ENCODE peak calls at places on chromosomes 13 and 19, in eight cellular contexts. O is neural crest cell, U is stomach, B is brain microvascular endothelial cell, E is GM23338, L is BJ, Z is astrocyte of the spinal cord, G is K562. F is an unnamed sample.

GRCh38 chr19:56934438-56935090 is 94.0 kb upstream of the PEG3 start:
- DNase-seq in Z (no peak), L (no peak), B (no peak), U (no peak), E (no peak), G (no peak), O (no peak), F (no peak)

GRCh38 chr13:30927595-30927994 is 4.9 kb upstream of the TEX26 start:
- DNase-seq in B (no peak), Z (no peak), O (no peak), G (no peak), L (no peak), U (no peak), E (no peak), F (no peak)

GRCh38 chr13:93660664-93661063 is 434.1 kb downstream of the GPC6 start:
- DNase-seq in G (no peak), U (no peak), O (no peak), B (no peak), E (no peak), L (no peak), Z (no peak), F (no peak)

GRCh38 chr19:52296400-52296772 is 583 bp upstream of the ZNF480 start:
- DNase-seq in L (no peak), B (no peak), Z (no peak), O (no peak), U (no peak), G (peak), E (no peak), F (no peak)

GRCh38 chr19:16868423-16869130 is 20.2 kb upstream of the F2RL3 start:
- DNase-seq in E (no peak), B (no peak), Z (no peak), O (no peak), L (no peak), U (no peak), G (no peak), F (no peak)

GRCh38 chr13:101649490-101650126 is 197.1 kb downstream of the ITGBL1 start:
- DNase-seq in Z (peak), U (no peak), B (peak), L (peak), E (no peak), G (no peak), O (no peak), F (peak)

GRCh38 chr19:23817519-23817918 is 58.8 kb upstream of the ZNF681 start:
- DNase-seq in O (no peak), E (peak), L (no peak), Z (no peak), B (peak), G (peak), U (peak), F (peak)

GRCh38 chr13:38872693-38873092 is 117.9 kb downstream of the STOML3 start:
- DNase-seq in L (no peak), O (peak), Z (peak), E (peak), U (no peak), B (no peak), G (peak), F (peak)

GRCh38 chr13:109785892-109786450 is 412 bp downstream of the IRS2 start:
- DNase-seq in Z (no peak), U (no peak), E (peak), L (no peak), B (no peak), O (no peak), G (peak), F (no peak)

GRCh38 chr19:39765091-39766076 is 13.3 kb upstream of the LEUTX start:
- DNase-seq in B (peak), L (no peak), Z (peak), E (peak), G (peak), O (peak), U (peak), F (peak)

GRCh38 chr13:40406405-40407138 is 259.9 kb downstream of the FOXO1 start:
- DNase-seq in Z (peak), O (no peak), E (no peak), B (peak), U (no peak), G (no peak), L (peak), F (peak)

GRCh38 chr13:24267283-24267682 is 42.1 kb upstream of the C1QTNF9 start:
- DNase-seq in L (no peak), U (no peak), Z (peak), O (no peak), E (no peak), B (no peak), G (no peak), F (peak)

GRCh38 chr13:87361216-87361615 is 310.0 kb upstream of the SLITRK5 start:
- DNase-seq in B (no peak), Z (no peak), U (no peak), G (no peak), O (no peak), E (no peak), L (no peak), F (no peak)

GRCh38 chr13:24161010-24161775 is 673 bp downstream of the SPATA13 start:
- DNase-seq in Z (peak), U (peak), O (no peak), G (peak), E (peak), L (no peak), B (no peak), F (no peak)

GRCh38 chr13:106594986-106595385 is 27.0 kb upstream of the ARGLU1 start:
- DNase-seq in L (no peak), O (no peak), E (no peak), B (no peak), G (no peak), U (no peak), Z (no peak), F (no peak)

GRCh38 chr19:55809381-55810058 is 22.3 kb downstream of the NLRP11 start:
- DNase-seq in Z (peak), L (no peak), U (peak), O (no peak), G (peak), E (peak), B (peak), F (peak)

GRCh38 chr13:98427331-98427995 is 149.4 kb downstream of the STK24 start:
- DNase-seq in U (no peak), L (no peak), G (no peak), Z (no peak), B (no peak), O (no peak), E (no peak), F (no peak)

GRCh38 chr13:107025991-107026390 is 458.1 kb upstream of the ARGLU1 start:
- DNase-seq in E (no peak), Z (peak), B (peak), L (no peak), O (no peak), G (no peak), U (no peak), F (no peak)

GRCh38 chr19:56748443-56748842 is 76.9 kb upstream of the ZNF835 start:
- DNase-seq in E (peak), Z (no peak), U (no peak), L (no peak), B (peak), O (no peak), G (no peak), F (peak)

GRCh38 chr19:52703917-52704316 is 30.9 kb downstream of the ZNF611 start:
- DNase-seq in U (no peak), L (no peak), Z (no peak), B (no peak), E (no peak), G (no peak), O (no peak), F (no peak)

GRCh38 chr13:32314968-32315254 is 252 bp downstream of the ZAR1L start:
- DNase-seq in L (no peak), U (peak), G (peak), E (peak), B (peak), O (no peak), Z (peak), F (no peak)

GRCh38 chr13:93145199-93145598 is 81.4 kb upstream of the GPC6 start:
- DNase-seq in U (no peak), G (no peak), L (no peak), B (peak), O (no peak), E (peak), Z (no peak), F (no peak)

GRCh38 chr19:36939153-36939552 is 23.0 kb downstream of the ZNF568 start:
- DNase-seq in U (no peak), O (no peak), L (no peak), B (no peak), G (no peak), E (peak), Z (no peak), F (no peak)

GRCh38 chr13:29104461-29104860 is 284.3 kb downstream of the MTUS2 start:
- DNase-seq in G (no peak), B (no peak), O (no peak), L (no peak), U (no peak), E (no peak), Z (no peak), F (no peak)

GRCh38 chr13:111337206-111337605 is 16.8 kb downstream of the TEX29 start:
- DNase-seq in G (no peak), U (no peak), E (no peak), L (peak), B (peak), O (no peak), Z (peak), F (peak)

GRCh38 chr13:36370108-36370429 is 23.9 kb upstream of the SPART start:
- DNase-seq in O (no peak), L (no peak), U (no peak), G (no peak), Z (no peak), E (no peak), B (no peak), F (no peak)

GRCh38 chr19:38032151-38032550 is 125.1 kb downstream of the SIPA1L3 start:
- DNase-seq in U (no peak), O (no peak), L (no peak), B (no peak), G (no peak), E (peak), Z (peak), F (peak)

GRCh38 chr19:51592521-51592920 is 21.4 kb downstream of the ZNF175 start:
- DNase-seq in L (no peak), G (no peak), B (no peak), U (no peak), Z (no peak), E (no peak), O (no peak), F (no peak)

GRCh38 chr19:46049597-46049996 is 8.8 kb upstream of the IGFL4 start:
- DNase-seq in U (no peak), Z (no peak), G (no peak), O (no peak), E (peak), L (no peak), B (no peak), F (no peak)

GRCh38 chr13:65889368-65889767 is 1340.8 kb downstream of the PCDH9 start:
- DNase-seq in B (no peak), G (no peak), U (no peak), Z (peak), L (no peak), E (no peak), O (no peak), F (no peak)

GRCh38 chr19:55519461-55520311 is 17.2 kb downstream of the SBK2 start:
- DNase-seq in O (no peak), G (no peak), E (no peak), L (peak), U (no peak), B (peak), Z (peak), F (peak)

GRCh38 chr19:19204181-19204580 is 967 bp upstream of the NR2C2AP start:
- DNase-seq in Z (no peak), G (no peak), B (no peak), L (no peak), E (peak), U (no peak), O (no peak), F (no peak)
- TF ChIP-seq CTCF in Z (no peak), G (no peak), B (no peak), L (no peak), E (peak), U (no peak), O (no peak), F (no peak)

GRCh38 chr13:69565334-69565733 is 542.3 kb upstream of the ATXN8OS start:
- DNase-seq in U (no peak), Z (peak), E (peak), O (no peak), B (peak), L (no peak), G (peak), F (no peak)
- TF ChIP-seq CTCF in U (no peak), Z (peak), E (peak), O (peak), B (peak), L (no peak), G (peak), F (no peak)

GRCh38 chr19:29085630-29086029 is 127.3 kb downstream of the UQCRFS1 start:
- DNase-seq in L (no peak), E (no peak), Z (no peak), B (no peak), U (no peak), G (no peak), O (no peak), F (no peak)

GRCh38 chr19:29086646-29087045 is 126.3 kb downstream of the UQCRFS1 start:
- DNase-seq in L (no peak), B (no peak), G (no peak), E (no peak), O (no peak), Z (no peak), U (no peak), F (no peak)

GRCh38 chr19:29083863-29084262 is 129.1 kb downstream of the UQCRFS1 start:
- DNase-seq in Z (no peak), G (no peak), E (no peak), U (no peak), L (no peak), O (no peak), B (no peak), F (no peak)

GRCh38 chr19:29086182-29086581 is 126.8 kb downstream of the UQCRFS1 start:
- DNase-seq in L (no peak), B (no peak), O (no peak), Z (no peak), U (no peak), G (no peak), E (no peak), F (no peak)

GRCh38 chr19:29084266-29084665 is 128.7 kb downstream of the UQCRFS1 start:
- DNase-seq in E (peak), U (no peak), B (no peak), L (no peak), Z (no peak), O (peak), G (peak), F (no peak)
- TF ChIP-seq CTCF in E (peak), U (no peak), B (no peak), L (peak), Z (no peak), O (peak), G (peak), F (no peak)

DNA sequence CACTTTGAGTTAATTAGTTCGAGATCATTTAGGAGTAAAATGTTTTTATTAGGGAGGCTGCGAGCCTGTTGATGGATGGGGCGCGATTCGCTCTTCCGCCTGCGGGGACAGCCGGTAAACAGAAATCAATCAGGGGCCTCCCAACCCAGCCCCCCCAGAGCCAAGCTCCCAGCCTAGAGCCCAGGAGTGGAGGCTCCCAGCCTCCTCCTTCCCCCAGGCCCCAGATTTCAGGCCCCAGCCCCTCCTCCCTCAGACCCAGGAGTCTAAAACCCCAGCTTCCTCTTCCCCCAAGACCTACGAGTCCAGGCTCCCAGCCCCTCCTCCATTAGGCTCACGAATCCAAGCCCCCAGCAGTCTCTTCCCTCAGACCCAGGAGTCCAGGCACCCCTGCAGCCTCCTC is 9.7 kb upstream of the ERFL start:
- DNase-seq in B (no peak), O (no peak), Z (no peak), G (no peak), U (no peak), E (peak), L (no peak), F (no peak)
- TF ChIP-seq CTCF in B (no peak), O (no peak), Z (no peak), G (peak), U (no peak), E (no peak), L (peak), F (no peak)

GRCh38 chr19:14471436-14472187 is 3.5 kb downstream of the PTGER1 start:
- DNase-seq in L (no peak), Z (no peak), O (no peak), E (no peak), B (no peak), U (no peak), G (peak), F (no peak)

GRCh38 chr19:14463747-14464146 is 11.4 kb downstream of the PTGER1 start:
- DNase-seq in Z (no peak), O (no peak), B (no peak), U (no peak), G (no peak), L (no peak), E (no peak), F (no peak)

GRCh38 chr19:14470031-14470876 is 4.9 kb downstream of the PTGER1 start:
- DNase-seq in E (no peak), G (peak), U (no peak), B (no peak), L (no peak), O (no peak), Z (no peak), F (no peak)

GRCh38 chr19:14467391-14467790 is 7.8 kb downstream of the PTGER1 start:
- DNase-seq in L (no peak), O (no peak), U (no peak), G (no peak), E (no peak), Z (no peak), B (no peak), F (no peak)

DNA sequence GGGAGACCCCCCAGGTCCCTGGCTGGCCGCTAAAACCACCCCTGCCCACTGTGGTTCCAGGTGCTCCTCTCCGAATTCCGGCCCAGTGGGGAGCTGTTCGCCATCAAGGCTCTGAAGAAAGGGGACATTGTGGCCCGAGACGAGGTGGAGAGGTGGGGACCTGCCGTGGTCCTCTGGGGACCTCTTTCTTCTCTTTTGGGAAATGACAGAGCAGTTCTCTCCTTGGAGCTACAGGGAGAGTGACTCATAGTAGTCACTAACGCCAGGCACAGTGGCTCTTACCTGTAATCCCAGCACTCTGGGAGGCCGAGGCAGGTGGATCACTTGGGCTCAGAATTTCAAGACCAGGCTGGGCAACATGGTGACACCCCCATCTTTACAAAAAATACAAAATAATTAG is 7.3 kb downstream of the PTGER1 start:
- DNase-seq in E (no peak), G (peak), B (no peak), Z (no peak), L (no peak), O (no peak), U (no peak), F (no peak)
- TF ChIP-seq CTCF in E (peak), G (peak), B (peak), Z (no peak), L (peak), O (no peak), U (no peak), F (no peak)